ENCODE peak calls at places on chromosomes 1 and 21, in nine cellular contexts. H is IMR-90, O is ovary, Y is spleen, C is body of pancreas, I is GM12891, Z is GM12892, D is NB4, Q is uterus. G is an unnamed sample.

GRCh38 chr1:227318003-227318851 is at the start of gene CDC42BPA:
- DNase-seq in I (peak), Y (peak), Z (peak), C (peak), H (peak), Q (peak), D (peak), O (peak), G (peak)

GRCh38 chr1:83901547-83902155 is 97.3 kb downstream of the TTLL7 start:
- DNase-seq in C (peak), Y (no peak), D (no peak), O (no peak), I (no peak), Q (no peak), H (peak), Z (no peak), G (no peak)

GRCh38 chr1:91071838-91072237 is 50.0 kb upstream of the ZNF644 start:
- DNase-seq in H (no peak), Y (no peak), Z (no peak), D (no peak), I (no peak), Q (no peak), O (no peak), C (no peak), G (no peak)

GRCh38 chr1:7478797-7479499 is 292.1 kb upstream of the VAMP3 start:
- DNase-seq in Q (peak), H (peak), O (peak), D (peak), I (peak), C (peak), Z (no peak), Y (no peak), G (no peak)

GRCh38 chr1:65245290-65245689 is 64.1 kb upstream of the DNAJC6 start:
- DNase-seq in D (no peak), C (no peak), Q (no peak), I (no peak), Z (no peak), H (no peak), O (no peak), Y (no peak), G (no peak)

GRCh38 chr21:35394634-35395369 is 345.7 kb upstream of the RUNX1 start:
- DNase-seq in D (peak), O (no peak), H (no peak), I (no peak), Q (no peak), Y (no peak), C (no peak), Z (no peak), G (no peak)

GRCh38 chr1:11685210-11685752 is 4.3 kb upstream of the MAD2L2 start:
- DNase-seq in Q (no peak), O (no peak), Z (no peak), I (no peak), D (no peak), H (no peak), C (no peak), Y (no peak), G (no peak)

GRCh38 chr1:13956386-13956785 is 256.4 kb downstream of the PRDM2 start:
- DNase-seq in I (no peak), C (no peak), H (no peak), O (no peak), Y (no peak), D (no peak), Z (no peak), Q (no peak), G (no peak)

GRCh38 chr1:236058141-236058626 is 6.7 kb downstream of the NID1 start:
- DNase-seq in H (peak), I (no peak), D (no peak), O (no peak), C (no peak), Z (no peak), Y (no peak), Q (no peak), G (no peak)

GRCh38 chr21:37368536-37369279 is 2.1 kb downstream of the DYRK1A start:
- DNase-seq in Y (no peak), I (no peak), H (peak), O (no peak), Q (no peak), Z (no peak), D (peak), C (no peak), G (no peak)

GRCh38 chr1:8040586-8040985 is 14.5 kb upstream of the ERRFI1 start:
- DNase-seq in I (no peak), Y (no peak), D (no peak), Z (no peak), O (no peak), Q (no peak), H (peak), C (peak), G (no peak)

GRCh38 chr1:246651012-246651411 is 73.2 kb upstream of the SCCPDH start:
- DNase-seq in H (no peak), Q (no peak), D (no peak), I (no peak), Z (no peak), Y (no peak), O (no peak), C (no peak), G (no peak)

GRCh38 chr1:215567491-215568286 is 585 bp downstream of the KCTD3 start:
- DNase-seq in Z (peak), Q (peak), I (peak), H (peak), D (peak), C (peak), Y (peak), O (peak), G (peak)
- TF ChIP-seq POLR2A in Z (no peak), Q (no peak), I (peak), H (no peak), D (no peak), C (no peak), Y (no peak), O (no peak), G (peak)

GRCh38 chr1:167518331-167518700 is at the start of gene CD247:
- DNase-seq in Z (no peak), H (no peak), I (no peak), Q (no peak), D (no peak), O (no peak), Y (peak), C (no peak), G (no peak)
- TF ChIP-seq POLR2A in Z (no peak), H (no peak), I (no peak), Q (no peak), D (no peak), O (no peak), Y (no peak), C (no peak), G (no peak)

DNA sequence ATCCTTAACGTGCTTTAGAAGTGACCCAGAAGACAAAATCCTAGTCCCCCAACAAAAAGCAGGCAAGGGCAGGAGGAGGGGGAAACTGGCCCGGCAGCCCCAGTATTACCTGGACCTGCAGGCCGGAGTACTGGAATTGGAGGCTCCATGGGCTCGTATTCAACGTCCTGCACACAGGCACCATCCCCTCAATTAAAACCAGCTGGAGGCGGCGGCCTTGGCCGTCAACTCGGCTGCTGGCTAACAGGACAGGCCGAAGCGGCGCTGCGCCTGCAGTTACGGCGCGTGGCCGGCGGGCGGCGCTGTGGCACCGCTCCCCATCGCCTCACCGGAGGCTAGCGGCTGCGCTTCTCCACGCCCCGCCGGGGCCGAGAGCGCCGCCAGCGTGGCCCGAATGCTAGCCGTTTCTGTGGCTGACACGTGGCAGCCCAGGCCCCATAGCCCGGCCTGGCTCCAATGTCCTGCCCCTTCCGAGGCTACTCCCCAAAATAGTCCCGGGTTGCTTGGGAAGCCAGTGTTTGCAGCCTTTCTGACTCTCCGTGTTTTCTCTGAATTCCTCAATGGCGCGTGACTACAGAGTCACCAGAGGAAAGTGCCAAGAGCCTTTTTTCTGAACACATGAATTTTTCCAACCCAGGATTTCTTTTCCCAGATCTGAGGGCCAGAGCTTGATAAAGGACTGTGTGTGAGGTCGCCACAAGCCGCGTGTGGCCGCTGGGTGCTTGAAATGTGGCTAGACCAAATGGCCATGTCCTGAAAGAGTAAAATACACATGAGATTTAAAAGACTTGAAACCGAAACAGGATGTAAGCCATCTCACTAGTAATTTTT is 82.5 kb downstream of the HHIPL2 start:
- DNase-seq in H (peak), D (peak), Q (peak), I (peak), Y (peak), O (peak), Z (peak), C (peak), G (peak)
- TF ChIP-seq POLR2A in H (peak), D (no peak), Q (peak), I (no peak), Y (no peak), O (no peak), Z (no peak), C (peak), G (peak)

DNA sequence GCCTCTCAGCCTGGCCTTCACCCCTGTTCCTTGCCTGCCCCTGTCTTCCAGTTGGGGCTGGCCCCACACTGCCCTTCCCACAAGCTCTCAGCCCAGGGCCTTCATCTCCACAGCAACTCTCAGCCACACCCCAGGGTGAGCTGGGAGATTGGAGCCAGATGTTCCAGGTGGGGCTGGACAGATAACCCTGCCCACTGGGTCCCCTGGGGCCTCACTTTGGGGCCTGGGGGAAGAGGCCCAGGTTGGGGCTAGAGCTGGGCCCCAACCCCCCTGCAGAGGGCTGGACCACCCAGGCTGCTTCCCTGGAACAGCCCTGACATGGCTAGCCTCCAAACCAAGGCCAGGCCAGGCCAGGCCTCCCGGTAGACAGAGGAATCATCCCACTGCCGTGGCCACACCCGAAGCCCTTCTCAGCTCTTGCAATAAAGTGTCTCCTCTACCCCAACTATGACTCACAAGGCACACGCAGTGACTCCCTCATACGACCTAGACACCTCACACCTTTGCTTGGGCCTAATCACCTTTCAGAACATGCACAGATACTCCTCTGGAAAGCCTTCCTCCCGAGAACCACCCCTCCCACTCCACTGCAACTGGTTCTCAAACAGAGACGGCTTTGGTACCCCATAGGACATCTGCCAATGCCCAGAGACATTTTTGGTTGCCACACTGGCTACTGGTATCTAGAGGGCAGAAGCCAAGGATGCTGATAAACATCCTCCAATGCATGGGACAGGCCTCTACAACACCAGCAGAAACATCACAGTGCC is 22.2 kb downstream of the SLC2A1 start:
- DNase-seq in Q (peak), C (no peak), Z (no peak), O (peak), D (peak), H (peak), Y (peak), I (no peak), G (peak)
- TF ChIP-seq POLR2A in Q (no peak), C (no peak), Z (no peak), O (no peak), D (no peak), H (no peak), Y (no peak), I (no peak), G (no peak)

GRCh38 chr1:226029093-226029496 is 30.0 kb upstream of the SDE2 start:
- DNase-seq in D (peak), Y (peak), H (no peak), Q (no peak), Z (peak), C (peak), I (peak), O (no peak), G (no peak)
- TF ChIP-seq POLR2A in D (no peak), Y (no peak), H (no peak), Q (no peak), Z (no peak), C (no peak), I (no peak), O (no peak), G (no peak)

GRCh38 chr1:223712856-223713494 is 636 bp downstream of the CAPN2 start:
- DNase-seq in Y (peak), I (no peak), Z (peak), D (peak), O (no peak), Q (peak), H (no peak), C (peak), G (no peak)

GRCh38 chr1:223711173-223711572 is 1.2 kb upstream of the CAPN2 start:
- DNase-seq in H (peak), D (no peak), Q (no peak), Z (no peak), C (no peak), Y (no peak), O (no peak), I (no peak), G (no peak)

GRCh38 chr1:223713546-223714420 is 1.4 kb downstream of the CAPN2 start:
- DNase-seq in Q (no peak), Y (no peak), H (peak), D (no peak), O (no peak), Z (no peak), C (no peak), I (no peak), G (no peak)

GRCh38 chr1:223711838-223712183 is 528 bp upstream of the CAPN2 start:
- DNase-seq in I (no peak), O (no peak), Y (no peak), H (no peak), Z (no peak), Q (no peak), D (no peak), C (peak), G (no peak)

DNA sequence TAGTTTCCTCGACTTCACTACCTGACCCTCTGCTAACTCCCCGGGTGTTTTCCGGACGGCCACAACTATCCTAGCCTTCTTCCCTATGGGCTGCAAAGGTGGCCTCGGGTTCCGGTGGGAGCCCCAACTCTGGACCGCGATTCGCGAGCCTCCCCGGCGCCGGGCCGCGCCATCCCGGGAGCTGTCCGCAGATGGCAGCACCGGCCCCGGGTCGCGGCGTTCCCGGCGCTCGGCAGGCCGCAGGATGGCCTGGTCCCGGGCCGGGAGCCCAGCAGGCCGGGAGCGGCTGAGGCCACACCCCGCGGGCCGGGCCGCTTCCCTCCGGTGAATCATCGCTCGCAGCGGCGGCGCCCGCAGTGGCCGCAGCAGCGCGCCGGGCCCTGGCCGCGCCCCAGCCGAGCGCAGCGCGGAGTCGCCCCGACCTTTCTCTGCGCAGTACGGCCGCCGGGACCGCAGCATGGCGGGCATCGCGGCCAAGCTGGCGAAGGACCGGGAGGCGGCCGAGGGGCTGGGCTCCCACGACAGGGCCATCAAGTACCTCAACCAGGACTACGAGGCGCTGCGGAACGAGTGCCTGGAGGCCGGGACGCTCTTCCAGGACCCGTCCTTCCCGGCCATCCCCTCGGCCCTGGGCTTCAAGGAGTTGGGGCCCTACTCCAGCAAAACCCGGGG is at the start of gene CAPN2:
- DNase-seq in Y (peak), D (peak), I (peak), C (peak), O (peak), H (peak), Q (peak), Z (peak), G (no peak)
- TF ChIP-seq POLR2A in Y (no peak), D (peak), I (no peak), C (peak), O (peak), H (peak), Q (peak), Z (peak), G (peak)

GRCh38 chr1:26126321-26127084 is 14.9 kb downstream of the PDIK1L start:
- DNase-seq in Q (no peak), O (no peak), Z (no peak), H (peak), I (no peak), Y (no peak), C (peak), D (peak), G (peak)
- TF ChIP-seq POLR2A in Q (no peak), O (no peak), Z (no peak), H (no peak), I (no peak), Y (no peak), C (no peak), D (no peak), G (no peak)

DNA sequence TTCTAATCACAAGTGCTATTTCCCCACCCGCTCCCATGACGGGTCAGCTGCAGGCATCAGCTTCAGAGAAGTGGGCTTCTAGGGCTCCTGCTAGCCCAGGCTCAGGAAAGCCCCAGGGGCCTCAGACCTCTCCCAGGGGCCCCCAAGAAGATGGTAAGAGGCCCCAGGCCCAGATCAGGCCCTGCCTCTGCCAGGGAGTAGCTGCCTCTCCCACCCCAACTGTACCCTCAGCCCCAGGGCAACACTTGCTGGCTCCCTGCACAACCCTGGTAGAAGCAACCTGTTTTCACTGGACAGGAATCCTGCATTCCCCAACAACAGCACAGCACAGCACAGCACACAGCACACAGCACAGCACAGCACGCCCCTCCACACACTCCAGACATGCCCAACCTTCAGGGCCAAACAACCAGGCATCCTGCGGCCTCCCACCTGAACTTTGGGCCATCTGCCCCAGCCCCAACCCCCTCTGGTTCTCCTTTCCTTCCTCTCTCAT is 6.5 kb downstream of the BLACAT1 start:
- DNase-seq in H (no peak), Z (no peak), D (no peak), O (no peak), Y (no peak), I (no peak), Q (no peak), C (no peak), G (no peak)
- TF ChIP-seq POLR2A in H (no peak), Z (no peak), D (no peak), O (no peak), Y (no peak), I (no peak), Q (no peak), C (no peak), G (no peak)

GRCh38 chr1:156121441-156121840 is 6.9 kb downstream of the LMNA start:
- DNase-seq in D (no peak), Y (no peak), I (no peak), Q (no peak), C (no peak), H (no peak), Z (no peak), O (no peak), G (no peak)

GRCh38 chr1:156122086-156122485 is 7.6 kb downstream of the LMNA start:
- DNase-seq in I (no peak), D (no peak), Y (no peak), O (no peak), Z (no peak), H (no peak), Q (no peak), C (no peak), G (no peak)

GRCh38 chr1:156123356-156124196 is 9.1 kb downstream of the LMNA start:
- DNase-seq in Z (no peak), O (peak), C (peak), Y (peak), D (peak), H (peak), I (no peak), Q (peak), G (peak)

GRCh38 chr1:156124557-156125483 is 10.3 kb downstream of the LMNA start:
- DNase-seq in Q (peak), Y (no peak), H (no peak), I (no peak), C (peak), O (peak), Z (no peak), D (peak), G (no peak)

GRCh38 chr1:156122519-156123355 is 8.2 kb downstream of the LMNA start:
- DNase-seq in C (peak), Z (no peak), O (peak), I (no peak), D (no peak), Q (peak), Y (no peak), H (peak), G (peak)
- TF ChIP-seq POLR2A in C (no peak), Z (no peak), O (peak), I (no peak), D (no peak), Q (no peak), Y (no peak), H (peak), G (peak)

G was measured in H54.